ENCODE peak calls at places on chromosomes 3 and 15, in six cellular contexts. E is ovary, D is spleen, Q is mesendoderm, Z is body of pancreas, J is heart left ventricle. X is an unnamed sample.

GRCh38 chr3:137013955-137014688 is 56.3 kb downstream of the IL20RB start:
- DNase-seq in E (peak; percentile 87), D (peak; percentile 94), Q (peak; percentile 89), Z (peak; percentile 93), J (peak; percentile 91), X (peak; percentile 86)

GRCh38 chr3:193096076-193096475 is 144.9 kb upstream of the PLAAT1 start:
- DNase-seq in E (no peak), D (no peak), Q (no peak), Z (no peak), J (no peak), X (no peak)

GRCh38 chr3:152818027-152818426 is 16.9 kb upstream of the P2RY1 start:
- DNase-seq in E (no peak), D (no peak), Q (no peak), Z (no peak), J (no peak), X (no peak)

GRCh38 chr15:87850916-87851315 is 405.6 kb downstream of the NTRK3 start:
- DNase-seq in E (no peak), D (no peak), Q (no peak), Z (no peak), J (no peak), X (no peak)

GRCh38 chr15:31398677-31399260 is 72.1 kb downstream of the KLF13 start:
- DNase-seq in E (no peak), D (no peak), Q (no peak), Z (no peak), J (no peak), X (no peak)

GRCh38 chr3:53815651-53816050 is 30.6 kb downstream of the CHDH start:
- DNase-seq in E (no peak), D (no peak), Q (no peak), Z (no peak), J (no peak), X (no peak)

GRCh38 chr3:185216587-185216918 is 37.3 kb downstream of the EHHADH start:
- DNase-seq in E (no peak), D (no peak), Q (peak; percentile 28), Z (peak; percentile 30), J (no peak), X (no peak)

GRCh38 chr3:24287728-24288450 is 206.8 kb downstream of the THRB start:
- DNase-seq in E (no peak), D (no peak), Q (no peak), Z (peak; percentile 27), J (no peak), X (peak; percentile 86)

GRCh38 chr3:186570941-186571643 is 572 bp downstream of the DNAJB11 start:
- DNase-seq in E (no peak), D (peak; percentile 74), Q (no peak), Z (no peak), J (no peak), X (no peak)

GRCh38 chr3:133269393-133269792 is 130.5 kb upstream of the BFSP2 start:
- DNase-seq in E (no peak), D (no peak), Q (no peak), Z (no peak), J (no peak), X (no peak)

GRCh38 chr15:100116416-100117190 is 225.2 kb downstream of the ADAMTS17 start:
- DNase-seq in E (peak; percentile 89), D (peak; percentile 51), Q (no peak), Z (peak; percentile 45), J (peak; percentile 88), X (peak; percentile 77)

GRCh38 chr15:83695246-83695645 is 41.3 kb downstream of the ADAMTSL3 start:
- DNase-seq in E (no peak), D (no peak), Q (peak; percentile 44), Z (no peak), J (no peak), X (no peak)

GRCh38 chr3:149216195-149216869 is 5.3 kb downstream of the CP start:
- DNase-seq in E (no peak), D (no peak), Q (no peak), Z (no peak), J (no peak), X (no peak)

GRCh38 chr15:82231842-82232241 is 30.7 kb downstream of the EFL1 start:
- DNase-seq in E (no peak), D (no peak), Q (peak; percentile 0), Z (no peak), J (no peak), X (no peak)

GRCh38 chr15:23446215-23447106 is 582 bp downstream of the GOLGA6L2 start:
- DNase-seq in E (no peak), D (no peak), Q (peak; percentile 5), Z (no peak), J (no peak), X (no peak)

GRCh38 chr3:100170492-100170891 is 56.2 kb upstream of the FILIP1L start:
- DNase-seq in E (no peak), D (no peak), Q (no peak), Z (no peak), J (no peak), X (peak; percentile 56)

GRCh38 chr15:69412701-69413100 is 1.4 kb upstream of the KIF23 start:
- DNase-seq in E (no peak), D (no peak), Q (no peak), Z (no peak), J (no peak), X (no peak)

GRCh38 chr3:102529452-102529851 is 94.6 kb downstream of the ZPLD1 start:
- DNase-seq in E (peak; percentile 14), D (no peak), Q (peak; percentile 72), Z (peak; percentile 14), J (no peak), X (no peak)

GRCh38 chr3:64138046-64138445 is 87.2 kb downstream of the PRICKLE2 start:
- DNase-seq in E (no peak), D (no peak), Q (no peak), Z (no peak), J (no peak), X (no peak)

GRCh38 chr3:142211034-142211433 is 14.4 kb downstream of the GK5 start:
- DNase-seq in E (no peak), D (no peak), Q (peak; percentile 68), Z (no peak), J (no peak), X (no peak)

GRCh38 chr3:124401841-124402240 is 328.4 kb upstream of the UMPS start:
- DNase-seq in E (no peak), D (no peak), Q (peak; percentile 87), Z (no peak), J (no peak), X (no peak)

GRCh38 chr3:22582291-22582690 is 620.8 kb upstream of the UBE2E2 start:
- DNase-seq in E (no peak), D (no peak), Q (no peak), Z (no peak), J (no peak), X (no peak)

GRCh38 chr3:56790016-56790950 is 11.5 kb downstream of the ARHGEF3 start:
- DNase-seq in E (no peak), D (no peak), Q (no peak), Z (no peak), J (no peak), X (no peak)

GRCh38 chr15:90838066-90838465 is 30.3 kb upstream of the FURIN start:
- DNase-seq in E (no peak), D (peak; percentile 87), Q (no peak), Z (no peak), J (no peak), X (no peak)

DNA sequence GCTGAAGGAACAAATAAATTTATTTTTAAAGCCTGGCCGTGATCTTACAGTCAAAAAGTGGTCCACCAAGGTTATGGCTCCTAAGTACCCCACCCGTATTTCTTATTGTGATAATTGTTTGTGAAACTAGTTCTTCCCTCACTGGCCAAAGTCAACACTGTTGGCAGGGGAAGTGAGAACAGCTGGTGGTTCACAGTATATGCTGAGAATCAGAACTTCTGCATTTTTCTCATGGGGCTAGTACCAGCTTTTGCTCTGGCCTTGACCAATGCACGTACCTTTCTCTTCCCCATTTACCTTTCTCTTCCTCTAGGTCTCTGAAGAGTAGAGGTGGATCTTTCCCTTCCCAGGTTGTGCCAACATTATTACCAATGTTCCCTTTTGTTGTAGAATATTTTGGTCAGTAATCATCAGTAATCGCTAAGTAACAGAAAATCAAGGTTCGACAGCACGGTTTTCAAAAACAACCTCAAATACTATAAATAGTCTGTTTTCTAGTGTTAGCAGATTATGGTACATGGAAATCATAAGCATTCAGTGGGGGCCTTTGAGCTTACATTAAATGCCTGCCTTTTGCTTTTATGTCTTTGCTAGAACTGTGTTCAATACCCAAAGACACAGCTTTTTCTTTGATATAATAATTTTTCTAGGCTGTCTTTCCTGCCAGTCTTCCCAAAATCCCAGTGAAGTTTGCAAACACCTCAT is 268.0 kb downstream of the LPP start:
- DNase-seq in E (no peak), D (peak; percentile 62), Q (no peak), Z (peak; percentile 41), J (no peak), X (no peak)
- H3K27ac ChIP-seq in E (no peak overlapping the region), D (peak overlapping the region; percentile 82), Q (no peak overlapping the region), Z (no peak overlapping the region), J (no peak overlapping the region), X (peak overlapping the region; percentile 49)

DNA sequence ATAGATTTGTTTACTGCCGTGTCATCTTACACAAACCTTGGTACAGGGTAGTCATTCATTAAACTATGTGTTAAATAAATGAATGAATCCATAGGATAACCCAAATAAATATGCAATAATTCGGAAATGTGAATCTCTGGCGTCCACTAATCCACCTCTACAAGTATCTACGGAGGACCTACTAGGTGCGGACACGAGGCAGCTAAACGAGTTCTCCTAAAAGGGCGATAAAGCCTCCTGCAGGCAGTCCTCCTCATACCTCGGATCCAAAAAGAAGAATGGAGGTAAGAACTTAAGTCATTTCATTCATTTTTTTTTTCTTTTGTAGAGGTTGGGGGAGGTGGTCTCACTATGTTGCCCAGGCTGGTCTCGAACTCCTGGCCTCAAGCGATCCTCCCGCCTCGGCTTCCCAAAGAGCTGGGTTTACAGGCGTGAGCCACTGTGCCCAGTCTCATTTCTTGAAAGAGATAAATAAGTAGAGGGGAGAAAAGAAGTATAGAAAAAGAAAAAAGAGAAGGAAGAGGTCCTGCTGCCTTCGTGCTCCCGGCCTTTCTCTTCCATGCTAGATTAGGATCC is 711 bp upstream of the RPL35A start:
- DNase-seq in E (no peak), D (no peak), Q (peak; percentile 40), Z (no peak), J (no peak), X (no peak)
- H3K27ac ChIP-seq in E (peak overlapping the region; percentile 67), D (peak overlapping the region; percentile 88), Q (no peak overlapping the region), Z (peak overlapping the region; percentile 82), J (peak overlapping the region; percentile 95), X (peak overlapping the region; percentile 87)

DNA sequence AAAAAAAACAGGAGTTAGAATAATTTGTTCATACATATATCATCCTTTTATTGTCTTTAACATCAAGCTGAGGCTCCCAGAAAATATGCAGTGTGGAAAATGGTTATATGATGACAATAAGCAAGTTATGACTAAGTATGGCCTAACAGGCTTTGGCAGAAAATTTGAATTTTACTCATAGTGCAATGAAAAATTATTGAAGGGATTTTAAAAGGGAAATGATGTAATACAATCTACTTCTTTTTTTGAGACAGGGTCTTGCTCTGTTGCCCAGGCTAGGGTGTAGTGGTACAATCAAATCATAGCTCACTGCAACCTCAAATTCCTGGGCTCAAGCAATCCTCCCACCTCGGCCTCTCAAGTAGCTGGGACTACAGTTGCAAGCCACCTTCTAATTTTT is 78.7 kb downstream of the FAIM start:
- DNase-seq in E (no peak), D (no peak), Q (no peak), Z (no peak), J (no peak), X (no peak)
- H3K27ac ChIP-seq in E (no peak overlapping the region), D (no peak overlapping the region), Q (no peak overlapping the region), Z (no peak overlapping the region), J (no peak overlapping the region), X (no peak overlapping the region)

DNA sequence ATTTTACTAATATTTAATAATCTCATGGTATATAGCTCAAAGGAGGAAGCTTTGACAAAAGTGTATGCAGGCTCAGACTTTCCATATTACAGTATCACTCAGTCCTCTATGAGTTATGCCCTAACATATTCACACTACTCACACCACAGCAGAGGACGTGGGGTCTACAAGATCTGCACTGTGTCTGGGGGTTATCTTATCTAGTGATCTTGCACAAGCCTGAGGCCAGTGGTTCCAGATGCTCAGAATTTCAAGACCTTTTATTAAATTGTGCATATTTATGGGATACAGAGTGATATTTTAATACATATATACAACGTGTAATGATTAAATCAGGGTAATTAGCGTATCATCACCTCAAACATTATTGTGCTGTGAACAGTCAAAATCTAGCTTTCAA is 933.1 kb downstream of the SQOR start:
- DNase-seq in E (no peak), D (no peak), Q (no peak), Z (no peak), J (no peak), X (no peak)
- H3K27ac ChIP-seq in E (no peak overlapping the region), D (no peak overlapping the region), Q (no peak overlapping the region), Z (no peak overlapping the region), J (no peak overlapping the region), X (no peak overlapping the region)